ENCODE peak calls at places on chromosome 13, in four cellular contexts. X, W, F and I are unnamed samples.

GRCh38 chr13:27979765-27980279 is 8.7 kb downstream of the URAD start:
- DNase-seq in W (no peak), X (peak), F (no peak), I (no peak)

GRCh38 chr13:22789916-22790315 is 390.9 kb upstream of the SGCG start:
- DNase-seq in X (no peak), W (no peak), F (no peak), I (no peak)

GRCh38 chr13:110001622-110002275 is 215.4 kb upstream of the IRS2 start:
- DNase-seq in F (no peak), X (no peak), W (no peak), I (no peak)

GRCh38 chr13:77894743-77895142 is 23.9 kb downstream of the EDNRB start:
- DNase-seq in X (no peak), F (no peak), W (no peak), I (no peak)

GRCh38 chr13:21297452-21297851 is 121.0 kb downstream of the MRPL57 start:
- DNase-seq in W (peak), X (no peak), F (no peak), I (no peak)

GRCh38 chr13:86464193-86464592 is 665.0 kb upstream of the SLITRK6 start:
- DNase-seq in X (no peak), F (no peak), W (no peak), I (no peak)

GRCh38 chr13:25136872-25137623 is 35.0 kb downstream of the AMER2 start:
- DNase-seq in X (no peak), F (no peak), W (no peak), I (no peak)

GRCh38 chr13:42760949-42761348 is 20.4 kb upstream of the FAM216B start:
- DNase-seq in W (no peak), X (no peak), F (no peak), I (no peak)

GRCh38 chr13:109224033-109224432 is 562.4 kb downstream of the IRS2 start:
- DNase-seq in X (no peak), F (no peak), W (no peak), I (no peak)

GRCh38 chr13:102261809-102262208 is 140.0 kb downstream of the FGF14 start:
- DNase-seq in X (no peak), F (no peak), W (no peak), I (no peak)

GRCh38 chr13:51148223-51148951 is 37.3 kb upstream of the C13orf42 start:
- DNase-seq in W (no peak), X (no peak), F (no peak), I (no peak)

GRCh38 chr13:61417171-61417570 is 1.5 kb upstream of the PCDH20 start:
- DNase-seq in F (no peak), W (no peak), X (no peak), I (no peak)

GRCh38 chr13:109749365-109749764 is 37.0 kb downstream of the IRS2 start:
- DNase-seq in X (no peak), F (no peak), W (no peak), I (no peak)

GRCh38 chr13:54144809-54145208 is 1116.2 kb downstream of the OLFM4 start:
- DNase-seq in W (no peak), X (no peak), F (no peak), I (no peak)

GRCh38 chr13:94858856-94859811 is 146.8 kb upstream of the SOX21 start:
- DNase-seq in X (peak), F (peak), W (no peak), I (no peak)

GRCh38 chr13:43935878-43936277 is 56.2 kb downstream of the LACC1 start:
- DNase-seq in W (no peak), X (no peak), F (no peak), I (no peak)

GRCh38 chr13:93861818-93862217 is 617.7 kb downstream of the DCT start:
- DNase-seq in F (no peak), X (no peak), W (no peak), I (no peak)

GRCh38 chr13:40665061-40665753 is 1.2 kb downstream of the FOXO1 start:
- DNase-seq in W (peak), X (peak), F (no peak), I (peak)

GRCh38 chr13:36712785-36713184 is 39.0 kb downstream of the SERTM1 start:
- DNase-seq in F (no peak), X (no peak), W (no peak), I (no peak)

GRCh38 chr13:60167121-60167520 is 3.4 kb upstream of the DIAPH3 start:
- DNase-seq in F (no peak), W (no peak), X (no peak), I (no peak)

GRCh38 chr13:32940601-32941000 is 75.6 kb upstream of the KL start:
- DNase-seq in X (no peak), W (no peak), F (no peak), I (no peak)

GRCh38 chr13:91664036-91664435 is 265.6 kb downstream of the GPC5 start:
- DNase-seq in F (no peak), X (no peak), W (no peak), I (no peak)

GRCh38 chr13:26425439-26426358 is 131.8 kb upstream of the WASF3 start:
- DNase-seq in X (no peak), W (no peak), F (peak), I (no peak)
- H3K4me3 ChIP-seq in X (no peak), W (no peak), F (no peak), I (no peak)

GRCh38 chr13:34913040-34913439 is 29.0 kb upstream of the NBEA start:
- DNase-seq in F (no peak), X (no peak), W (no peak), I (no peak)

GRCh38 chr13:34911159-34911558 is 30.9 kb upstream of the NBEA start:
- DNase-seq in F (no peak), X (no peak), W (no peak), I (no peak)

DNA sequence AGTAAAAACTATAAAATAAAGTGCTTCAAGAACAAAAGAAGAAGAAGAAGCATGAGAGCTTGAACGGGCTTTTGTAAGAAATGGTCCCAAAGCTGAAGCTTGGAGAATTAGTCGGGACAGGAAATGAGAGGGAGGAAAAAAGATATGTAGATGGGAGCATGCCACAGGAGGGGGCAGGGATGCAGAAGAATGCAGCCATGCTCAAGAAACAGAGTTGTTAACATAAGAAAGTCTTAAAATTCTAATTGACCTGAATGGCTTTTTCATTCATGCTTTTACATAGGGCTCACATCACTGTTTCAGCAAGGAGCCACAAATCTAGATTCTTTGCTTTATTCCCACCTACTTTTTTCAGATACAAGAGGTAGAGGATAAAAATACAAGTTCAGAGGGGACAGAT is 27.7 kb upstream of the NBEA start:
- DNase-seq in X (no peak), F (no peak), W (no peak), I (no peak)
- TF ChIP-seq CTCF in X (no peak), F (no peak), W (no peak), I (no peak)

GRCh38 chr13:98556417-98556816 is 20.5 kb downstream of the STK24 start:
- DNase-seq in X (no peak), F (peak), W (no peak), I (no peak)
- H3K4me3 ChIP-seq in X (no peak), F (no peak), W (no peak), I (no peak)

DNA sequence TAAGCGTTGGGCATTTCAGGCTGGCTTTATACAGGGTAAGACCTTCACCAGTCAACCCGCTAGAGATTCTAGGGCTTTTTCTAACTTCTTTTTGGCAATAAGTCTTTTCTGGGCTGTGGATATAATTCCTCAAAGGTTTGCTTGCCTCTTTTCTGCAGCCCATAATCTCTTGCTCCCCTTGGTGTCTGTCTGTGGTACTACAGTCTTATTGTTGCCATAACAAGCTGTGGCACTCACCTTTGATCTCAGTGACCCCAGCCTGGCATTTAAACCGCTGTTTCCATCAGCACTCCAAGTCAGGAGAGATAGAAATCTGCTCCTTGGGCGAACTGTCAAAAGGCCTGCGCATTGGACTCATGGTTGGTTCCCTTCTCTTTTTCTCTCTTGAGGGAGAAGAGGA is 14.5 kb upstream of the MPHOSPH8 start:
- DNase-seq in W (peak), X (peak), F (no peak), I (no peak)
- TF ChIP-seq CTCF in W (peak), X (peak), F (no peak), I (peak)

DNA sequence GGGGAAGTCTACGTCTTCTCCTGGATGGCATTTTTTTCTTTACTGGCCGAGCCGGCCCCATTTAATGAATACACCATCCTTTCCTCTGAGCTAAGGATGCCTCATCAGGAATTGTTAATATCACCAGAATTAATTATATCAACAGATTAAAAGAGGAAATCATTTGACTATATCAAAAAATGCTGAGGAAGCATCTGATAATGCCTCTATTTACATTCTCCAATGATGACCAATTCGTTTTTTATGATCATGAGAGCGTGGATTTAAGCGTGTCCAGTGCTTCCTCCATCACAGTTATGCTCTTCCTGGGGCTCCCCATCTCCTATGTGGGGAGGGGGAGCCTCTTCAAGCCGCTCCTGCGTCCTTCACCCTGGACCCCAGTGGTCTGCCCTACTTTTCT is 58.7 kb downstream of the TUBGCP3 start:
- DNase-seq in W (no peak), F (no peak), X (no peak), I (no peak)
- H3K4me3 ChIP-seq in W (no peak), F (no peak), X (no peak), I (no peak)